ENCODE peak calls at places on chromosomes 7 and 10, in seven cellular contexts. One of them, this sample, is unnamed.

GRCh38 chr10:17607603-17608332 is 9.4 kb downstream of the HACD1 start:
- DNase-seq in neural crest cell: no peak
- DNase-seq in NCI-H1436: peak
- DNase-seq in hippocampal formation: no peak
- DNase-seq in GM06990: peak
- DNase-seq in fibroblast of the aortic adventitia: peak
- DNase-seq in Right ventricle myocardium inferior: no peak
- DNase-seq in this sample: no peak

GRCh38 chr7:375491-375821 is 85.5 kb downstream of the FOXL3 start:
- DNase-seq in neural crest cell: no peak
- DNase-seq in NCI-H1436: no peak
- DNase-seq in hippocampal formation: no peak
- DNase-seq in GM06990: no peak
- DNase-seq in fibroblast of the aortic adventitia: no peak
- DNase-seq in Right ventricle myocardium inferior: no peak
- DNase-seq in this sample: no peak

GRCh38 chr10:86649471-86650150 is 4.7 kb upstream of the OPN4 start:
- DNase-seq in neural crest cell: no peak
- DNase-seq in NCI-H1436: no peak
- DNase-seq in hippocampal formation: no peak
- DNase-seq in GM06990: no peak
- DNase-seq in fibroblast of the aortic adventitia: no peak
- DNase-seq in Right ventricle myocardium inferior: no peak
- DNase-seq in this sample: no peak

GRCh38 chr7:44978511-44979366 is at the start of gene MYO1G:
- DNase-seq in neural crest cell: no peak
- DNase-seq in NCI-H1436: no peak
- DNase-seq in hippocampal formation: no peak
- DNase-seq in GM06990: peak
- DNase-seq in fibroblast of the aortic adventitia: no peak
- DNase-seq in Right ventricle myocardium inferior: peak
- DNase-seq in this sample: no peak

GRCh38 chr10:42783181-42783549 is 570 bp downstream of the BMS1 start:
- DNase-seq in neural crest cell: no peak
- DNase-seq in NCI-H1436: peak
- DNase-seq in hippocampal formation: no peak
- DNase-seq in GM06990: no peak
- DNase-seq in fibroblast of the aortic adventitia: peak
- DNase-seq in Right ventricle myocardium inferior: no peak
- DNase-seq in this sample: peak

GRCh38 chr10:3468919-3469638 is 296.5 kb upstream of the PITRM1 start:
- DNase-seq in neural crest cell: no peak
- DNase-seq in NCI-H1436: no peak
- DNase-seq in hippocampal formation: no peak
- DNase-seq in GM06990: no peak
- DNase-seq in fibroblast of the aortic adventitia: peak
- DNase-seq in Right ventricle myocardium inferior: peak
- DNase-seq in this sample: no peak

GRCh38 chr10:32713560-32713959 is 244.5 kb downstream of the ITGB1 start:
- DNase-seq in neural crest cell: no peak
- DNase-seq in NCI-H1436: no peak
- DNase-seq in hippocampal formation: no peak
- DNase-seq in GM06990: no peak
- DNase-seq in fibroblast of the aortic adventitia: no peak
- DNase-seq in Right ventricle myocardium inferior: no peak
- DNase-seq in this sample: no peak

GRCh38 chr7:107037866-107038598 is 6.5 kb upstream of the PRKAR2B start:
- DNase-seq in neural crest cell: no peak
- DNase-seq in NCI-H1436: no peak
- DNase-seq in hippocampal formation: no peak
- DNase-seq in GM06990: no peak
- DNase-seq in fibroblast of the aortic adventitia: no peak
- DNase-seq in Right ventricle myocardium inferior: no peak
- DNase-seq in this sample: no peak

GRCh38 chr10:29555091-29555745 is 79.6 kb downstream of the SVIL start:
- DNase-seq in neural crest cell: no peak
- DNase-seq in NCI-H1436: no peak
- DNase-seq in hippocampal formation: no peak
- DNase-seq in GM06990: no peak
- DNase-seq in fibroblast of the aortic adventitia: no peak
- DNase-seq in Right ventricle myocardium inferior: no peak
- DNase-seq in this sample: no peak

GRCh38 chr7:55031075-55031474 is 12.3 kb downstream of the EGFR start:
- DNase-seq in neural crest cell: no peak
- DNase-seq in NCI-H1436: no peak
- DNase-seq in hippocampal formation: no peak
- DNase-seq in GM06990: no peak
- DNase-seq in fibroblast of the aortic adventitia: no peak
- DNase-seq in Right ventricle myocardium inferior: no peak
- DNase-seq in this sample: no peak

GRCh38 chr10:17961551-17962422 is 10.1 kb downstream of the SLC39A12 start:
- DNase-seq in neural crest cell: no peak
- DNase-seq in NCI-H1436: no peak
- DNase-seq in hippocampal formation: no peak
- DNase-seq in GM06990: peak
- DNase-seq in fibroblast of the aortic adventitia: peak
- DNase-seq in Right ventricle myocardium inferior: no peak
- DNase-seq in this sample: no peak

GRCh38 chr7:79806161-79806734 is 328.4 kb upstream of the GNAI1 start:
- DNase-seq in neural crest cell: no peak
- DNase-seq in NCI-H1436: no peak
- DNase-seq in hippocampal formation: no peak
- DNase-seq in GM06990: no peak
- DNase-seq in fibroblast of the aortic adventitia: peak
- DNase-seq in Right ventricle myocardium inferior: no peak
- DNase-seq in this sample: no peak

GRCh38 chr10:21599582-21599981 is 65.5 kb downstream of the MLLT10 start:
- DNase-seq in neural crest cell: no peak
- DNase-seq in NCI-H1436: no peak
- DNase-seq in hippocampal formation: no peak
- DNase-seq in GM06990: no peak
- DNase-seq in fibroblast of the aortic adventitia: no peak
- DNase-seq in Right ventricle myocardium inferior: no peak
- DNase-seq in this sample: no peak

GRCh38 chr7:960269-960871 is 5.9 kb upstream of the ADAP1 start:
- DNase-seq in neural crest cell: no peak
- DNase-seq in NCI-H1436: no peak
- DNase-seq in hippocampal formation: no peak
- DNase-seq in GM06990: no peak
- DNase-seq in fibroblast of the aortic adventitia: no peak
- DNase-seq in Right ventricle myocardium inferior: no peak
- DNase-seq in this sample: no peak

GRCh38 chr10:15370212-15370740 is 813 bp downstream of the FAM171A1 start:
- DNase-seq in neural crest cell: peak
- DNase-seq in NCI-H1436: no peak
- DNase-seq in hippocampal formation: no peak
- DNase-seq in GM06990: peak
- DNase-seq in fibroblast of the aortic adventitia: peak
- DNase-seq in Right ventricle myocardium inferior: no peak
- DNase-seq in this sample: no peak

GRCh38 chr7:116785851-116786250 is 76.5 kb upstream of the CAPZA2 start:
- DNase-seq in neural crest cell: no peak
- DNase-seq in NCI-H1436: no peak
- DNase-seq in hippocampal formation: no peak
- DNase-seq in GM06990: no peak
- DNase-seq in fibroblast of the aortic adventitia: peak
- DNase-seq in Right ventricle myocardium inferior: no peak
- DNase-seq in this sample: no peak

GRCh38 chr7:135877799-135878198 is 99.4 kb downstream of the MTPN start:
- DNase-seq in neural crest cell: no peak
- DNase-seq in NCI-H1436: no peak
- DNase-seq in hippocampal formation: no peak
- DNase-seq in GM06990: no peak
- DNase-seq in fibroblast of the aortic adventitia: peak
- DNase-seq in Right ventricle myocardium inferior: no peak
- DNase-seq in this sample: no peak

GRCh38 chr10:60704480-60704879 is 73.8 kb upstream of the CDK1 start:
- DNase-seq in neural crest cell: no peak
- DNase-seq in NCI-H1436: peak
- DNase-seq in hippocampal formation: no peak
- DNase-seq in GM06990: no peak
- DNase-seq in fibroblast of the aortic adventitia: no peak
- DNase-seq in Right ventricle myocardium inferior: no peak
- DNase-seq in this sample: no peak

GRCh38 chr7:121501566-121501965 is 105.5 kb upstream of the FAM3C start:
- DNase-seq in neural crest cell: no peak
- DNase-seq in NCI-H1436: no peak
- DNase-seq in hippocampal formation: no peak
- DNase-seq in GM06990: no peak
- DNase-seq in fibroblast of the aortic adventitia: no peak
- DNase-seq in Right ventricle myocardium inferior: no peak
- DNase-seq in this sample: no peak

GRCh38 chr7:3359011-3359410 is 58.0 kb downstream of the SDK1 start:
- DNase-seq in neural crest cell: no peak
- DNase-seq in NCI-H1436: no peak
- DNase-seq in hippocampal formation: no peak
- DNase-seq in GM06990: no peak
- DNase-seq in fibroblast of the aortic adventitia: no peak
- DNase-seq in Right ventricle myocardium inferior: no peak
- DNase-seq in this sample: no peak

GRCh38 chr7:119984247-119984646 is 288.7 kb upstream of the KCND2 start:
- DNase-seq in neural crest cell: no peak
- DNase-seq in NCI-H1436: no peak
- DNase-seq in hippocampal formation: no peak
- DNase-seq in GM06990: no peak
- DNase-seq in fibroblast of the aortic adventitia: no peak
- DNase-seq in Right ventricle myocardium inferior: no peak
- DNase-seq in this sample: no peak